ENCODE peak calls at places on chromosome 19, in six cellular contexts. One of them, this sample, is unnamed.

GRCh38 chr19:55447421-55448174 is 4.5 kb upstream of the SHISA7 start:
- DNase-seq in Right ventricle myocardium inferior: no peak
- DNase-seq in activated T-cell treated with anti-CD3 and anti-CD28 coated beads for 1 hour: no peak
- DNase-seq in activated CD8-positive, alpha-beta T cell treated with anti-CD3 and anti-CD28 coated beads, Interleukin-2, amount 10 ng/mL, durations not matched to agents 7 days and 5 days: no peak
- DNase-seq in Panc1: no peak
- DNase-seq in DMS53: peak
- DNase-seq in this sample: no peak

GRCh38 chr19:5341448-5341820 is 822 bp upstream of the PTPRS start:
- DNase-seq in Right ventricle myocardium inferior: no peak
- DNase-seq in activated CD8-positive, alpha-beta T cell treated with anti-CD3 and anti-CD28 coated beads, Interleukin-2, amount 10 ng/mL, durations not matched to agents 7 days and 5 days: no peak
- DNase-seq in Panc1: no peak
- DNase-seq in activated T-cell treated with anti-CD3 and anti-CD28 coated beads for 1 hour: no peak
- DNase-seq in DMS53: no peak
- DNase-seq in this sample: no peak

GRCh38 chr19:17942582-17943283 is 9.9 kb downstream of the CCDC124 start:
- DNase-seq in Panc1: no peak
- DNase-seq in activated CD8-positive, alpha-beta T cell treated with anti-CD3 and anti-CD28 coated beads, Interleukin-2, amount 10 ng/mL, durations not matched to agents 7 days and 5 days: no peak
- DNase-seq in DMS53: no peak
- DNase-seq in activated T-cell treated with anti-CD3 and anti-CD28 coated beads for 1 hour: no peak
- DNase-seq in Right ventricle myocardium inferior: no peak
- DNase-seq in this sample: no peak

GRCh38 chr19:33640773-33641172 is 19.0 kb downstream of the CHST8 start:
- DNase-seq in activated CD8-positive, alpha-beta T cell treated with anti-CD3 and anti-CD28 coated beads, Interleukin-2, amount 10 ng/mL, durations not matched to agents 7 days and 5 days: no peak
- DNase-seq in DMS53: no peak
- DNase-seq in Panc1: no peak
- DNase-seq in Right ventricle myocardium inferior: no peak
- DNase-seq in activated T-cell treated with anti-CD3 and anti-CD28 coated beads for 1 hour: no peak
- DNase-seq in this sample: no peak

GRCh38 chr19:16233081-16233776 is 35.5 kb downstream of the AP1M1 start:
- DNase-seq in DMS53: no peak
- DNase-seq in activated CD8-positive, alpha-beta T cell treated with anti-CD3 and anti-CD28 coated beads, Interleukin-2, amount 10 ng/mL, durations not matched to agents 7 days and 5 days: no peak
- DNase-seq in Panc1: no peak
- DNase-seq in activated T-cell treated with anti-CD3 and anti-CD28 coated beads for 1 hour: no peak
- DNase-seq in Right ventricle myocardium inferior: no peak
- DNase-seq in this sample: no peak

GRCh38 chr19:23699521-23699860 is 12.5 kb upstream of the ZNF675 start:
- DNase-seq in activated CD8-positive, alpha-beta T cell treated with anti-CD3 and anti-CD28 coated beads, Interleukin-2, amount 10 ng/mL, durations not matched to agents 7 days and 5 days: no peak
- DNase-seq in activated T-cell treated with anti-CD3 and anti-CD28 coated beads for 1 hour: no peak
- DNase-seq in Panc1: no peak
- DNase-seq in Right ventricle myocardium inferior: no peak
- DNase-seq in DMS53: no peak
- DNase-seq in this sample: no peak

GRCh38 chr19:2627855-2628254 is 74.6 kb downstream of the GNG7 start:
- DNase-seq in Panc1: no peak
- DNase-seq in Right ventricle myocardium inferior: no peak
- DNase-seq in DMS53: peak
- DNase-seq in activated CD8-positive, alpha-beta T cell treated with anti-CD3 and anti-CD28 coated beads, Interleukin-2, amount 10 ng/mL, durations not matched to agents 7 days and 5 days: no peak
- DNase-seq in activated T-cell treated with anti-CD3 and anti-CD28 coated beads for 1 hour: no peak
- DNase-seq in this sample: no peak

GRCh38 chr19:3665681-3666544 is 34.4 kb downstream of the PIP5K1C start:
- DNase-seq in activated T-cell treated with anti-CD3 and anti-CD28 coated beads for 1 hour: peak
- DNase-seq in Right ventricle myocardium inferior: peak
- DNase-seq in activated CD8-positive, alpha-beta T cell treated with anti-CD3 and anti-CD28 coated beads, Interleukin-2, amount 10 ng/mL, durations not matched to agents 7 days and 5 days: peak
- DNase-seq in DMS53: peak
- DNase-seq in Panc1: peak
- DNase-seq in this sample: no peak

GRCh38 chr19:30662211-30662861 is 290.2 kb downstream of the ZNF536 start:
- DNase-seq in activated T-cell treated with anti-CD3 and anti-CD28 coated beads for 1 hour: no peak
- DNase-seq in Right ventricle myocardium inferior: no peak
- DNase-seq in Panc1: no peak
- DNase-seq in DMS53: no peak
- DNase-seq in activated CD8-positive, alpha-beta T cell treated with anti-CD3 and anti-CD28 coated beads, Interleukin-2, amount 10 ng/mL, durations not matched to agents 7 days and 5 days: no peak
- DNase-seq in this sample: peak

GRCh38 chr19:3304871-3305423 is 61.4 kb upstream of the NFIC start:
- DNase-seq in Right ventricle myocardium inferior: no peak
- DNase-seq in Panc1: no peak
- DNase-seq in DMS53: peak
- DNase-seq in activated T-cell treated with anti-CD3 and anti-CD28 coated beads for 1 hour: peak
- DNase-seq in activated CD8-positive, alpha-beta T cell treated with anti-CD3 and anti-CD28 coated beads, Interleukin-2, amount 10 ng/mL, durations not matched to agents 7 days and 5 days: peak
- DNase-seq in this sample: peak

GRCh38 chr19:39474139-39474620 is 6.5 kb upstream of the TIMM50 start:
- DNase-seq in Panc1: no peak
- DNase-seq in Right ventricle myocardium inferior: peak
- DNase-seq in activated CD8-positive, alpha-beta T cell treated with anti-CD3 and anti-CD28 coated beads, Interleukin-2, amount 10 ng/mL, durations not matched to agents 7 days and 5 days: peak
- DNase-seq in DMS53: peak
- DNase-seq in activated T-cell treated with anti-CD3 and anti-CD28 coated beads for 1 hour: peak
- DNase-seq in this sample: no peak

GRCh38 chr19:14558370-14559066 is 13.3 kb downstream of the NDUFB7 start:
- DNase-seq in Panc1: no peak
- DNase-seq in activated CD8-positive, alpha-beta T cell treated with anti-CD3 and anti-CD28 coated beads, Interleukin-2, amount 10 ng/mL, durations not matched to agents 7 days and 5 days: no peak
- DNase-seq in activated T-cell treated with anti-CD3 and anti-CD28 coated beads for 1 hour: no peak
- DNase-seq in DMS53: no peak
- DNase-seq in Right ventricle myocardium inferior: peak
- DNase-seq in this sample: no peak

GRCh38 chr19:19083413-19084178 is 19.8 kb downstream of the SLC25A42 start:
- DNase-seq in Panc1: no peak
- DNase-seq in Right ventricle myocardium inferior: peak
- DNase-seq in activated CD8-positive, alpha-beta T cell treated with anti-CD3 and anti-CD28 coated beads, Interleukin-2, amount 10 ng/mL, durations not matched to agents 7 days and 5 days: no peak
- DNase-seq in activated T-cell treated with anti-CD3 and anti-CD28 coated beads for 1 hour: no peak
- DNase-seq in DMS53: no peak
- DNase-seq in this sample: no peak

GRCh38 chr19:40778865-40779284 is 828 bp downstream of the RAB4B start:
- DNase-seq in activated T-cell treated with anti-CD3 and anti-CD28 coated beads for 1 hour: no peak
- DNase-seq in activated CD8-positive, alpha-beta T cell treated with anti-CD3 and anti-CD28 coated beads, Interleukin-2, amount 10 ng/mL, durations not matched to agents 7 days and 5 days: no peak
- DNase-seq in Right ventricle myocardium inferior: no peak
- DNase-seq in Panc1: no peak
- DNase-seq in DMS53: peak
- DNase-seq in this sample: no peak

GRCh38 chr19:22609630-22610029 is 24.5 kb upstream of the ZNF492 start:
- DNase-seq in DMS53: no peak
- DNase-seq in Panc1: no peak
- DNase-seq in activated CD8-positive, alpha-beta T cell treated with anti-CD3 and anti-CD28 coated beads, Interleukin-2, amount 10 ng/mL, durations not matched to agents 7 days and 5 days: no peak
- DNase-seq in Right ventricle myocardium inferior: no peak
- DNase-seq in activated T-cell treated with anti-CD3 and anti-CD28 coated beads for 1 hour: no peak
- DNase-seq in this sample: no peak

GRCh38 chr19:41399525-41399924 is 1.9 kb downstream of the BCKDHA start:
- DNase-seq in activated T-cell treated with anti-CD3 and anti-CD28 coated beads for 1 hour: no peak
- DNase-seq in activated CD8-positive, alpha-beta T cell treated with anti-CD3 and anti-CD28 coated beads, Interleukin-2, amount 10 ng/mL, durations not matched to agents 7 days and 5 days: no peak
- DNase-seq in DMS53: no peak
- DNase-seq in Right ventricle myocardium inferior: no peak
- DNase-seq in Panc1: no peak
- DNase-seq in this sample: no peak

GRCh38 chr19:46340051-46340659 is 6.7 kb upstream of the PPP5C start:
- DNase-seq in Right ventricle myocardium inferior: no peak
- DNase-seq in activated CD8-positive, alpha-beta T cell treated with anti-CD3 and anti-CD28 coated beads, Interleukin-2, amount 10 ng/mL, durations not matched to agents 7 days and 5 days: no peak
- DNase-seq in activated T-cell treated with anti-CD3 and anti-CD28 coated beads for 1 hour: no peak
- DNase-seq in Panc1: no peak
- DNase-seq in DMS53: no peak
- DNase-seq in this sample: no peak

GRCh38 chr19:14686411-14686810 is 3.4 kb upstream of the ZNF333 start:
- DNase-seq in DMS53: peak
- DNase-seq in activated T-cell treated with anti-CD3 and anti-CD28 coated beads for 1 hour: no peak
- DNase-seq in activated CD8-positive, alpha-beta T cell treated with anti-CD3 and anti-CD28 coated beads, Interleukin-2, amount 10 ng/mL, durations not matched to agents 7 days and 5 days: peak
- DNase-seq in Right ventricle myocardium inferior: peak
- DNase-seq in Panc1: no peak
- DNase-seq in this sample: no peak

GRCh38 chr19:38813323-38813722 is 578 bp upstream of the LGALS4 start:
- DNase-seq in activated CD8-positive, alpha-beta T cell treated with anti-CD3 and anti-CD28 coated beads, Interleukin-2, amount 10 ng/mL, durations not matched to agents 7 days and 5 days: no peak
- DNase-seq in Right ventricle myocardium inferior: no peak
- DNase-seq in DMS53: no peak
- DNase-seq in Panc1: no peak
- DNase-seq in activated T-cell treated with anti-CD3 and anti-CD28 coated beads for 1 hour: no peak
- DNase-seq in this sample: no peak

GRCh38 chr19:55525289-55526101 is 11.4 kb downstream of the SBK2 start:
- DNase-seq in activated CD8-positive, alpha-beta T cell treated with anti-CD3 and anti-CD28 coated beads, Interleukin-2, amount 10 ng/mL, durations not matched to agents 7 days and 5 days: no peak
- DNase-seq in activated T-cell treated with anti-CD3 and anti-CD28 coated beads for 1 hour: no peak
- DNase-seq in DMS53: peak
- DNase-seq in Right ventricle myocardium inferior: no peak
- DNase-seq in Panc1: no peak
- DNase-seq in this sample: no peak

GRCh38 chr19:48558018-48558684 is 6.2 kb downstream of the SULT2B1 start:
- DNase-seq in Panc1: no peak
- DNase-seq in Right ventricle myocardium inferior: peak
- DNase-seq in activated T-cell treated with anti-CD3 and anti-CD28 coated beads for 1 hour: no peak
- DNase-seq in DMS53: no peak
- DNase-seq in activated CD8-positive, alpha-beta T cell treated with anti-CD3 and anti-CD28 coated beads, Interleukin-2, amount 10 ng/mL, durations not matched to agents 7 days and 5 days: no peak
- DNase-seq in this sample: no peak

GRCh38 chr19:44847144-44848035 is 1.3 kb downstream of the NECTIN2 start:
- DNase-seq in activated CD8-positive, alpha-beta T cell treated with anti-CD3 and anti-CD28 coated beads, Interleukin-2, amount 10 ng/mL, durations not matched to agents 7 days and 5 days: no peak
- DNase-seq in Right ventricle myocardium inferior: peak
- DNase-seq in DMS53: peak
- DNase-seq in Panc1: no peak
- DNase-seq in activated T-cell treated with anti-CD3 and anti-CD28 coated beads for 1 hour: no peak
- DNase-seq in this sample: no peak

GRCh38 chr19:31543456-31543855 is 194.2 kb upstream of the TSHZ3 start:
- DNase-seq in Panc1: no peak
- DNase-seq in activated T-cell treated with anti-CD3 and anti-CD28 coated beads for 1 hour: no peak
- DNase-seq in DMS53: no peak
- DNase-seq in Right ventricle myocardium inferior: no peak
- DNase-seq in activated CD8-positive, alpha-beta T cell treated with anti-CD3 and anti-CD28 coated beads, Interleukin-2, amount 10 ng/mL, durations not matched to agents 7 days and 5 days: no peak
- DNase-seq in this sample: no peak

GRCh38 chr19:36215276-36216171 is 618 bp downstream of the ZNF146 start:
- DNase-seq in activated CD8-positive, alpha-beta T cell treated with anti-CD3 and anti-CD28 coated beads, Interleukin-2, amount 10 ng/mL, durations not matched to agents 7 days and 5 days: peak
- DNase-seq in activated T-cell treated with anti-CD3 and anti-CD28 coated beads for 1 hour: no peak
- DNase-seq in DMS53: peak
- DNase-seq in Right ventricle myocardium inferior: no peak
- DNase-seq in Panc1: no peak
- DNase-seq in this sample: no peak

GRCh38 chr19:32406161-32407003 is 812 bp downstream of the DPY19L3 start:
- DNase-seq in DMS53: peak
- DNase-seq in Panc1: no peak
- DNase-seq in Right ventricle myocardium inferior: no peak
- DNase-seq in activated CD8-positive, alpha-beta T cell treated with anti-CD3 and anti-CD28 coated beads, Interleukin-2, amount 10 ng/mL, durations not matched to agents 7 days and 5 days: no peak
- DNase-seq in activated T-cell treated with anti-CD3 and anti-CD28 coated beads for 1 hour: no peak
- DNase-seq in this sample: no peak

GRCh38 chr19:44732235-44733014 is 16.1 kb upstream of the BCL3 start:
- DNase-seq in activated CD8-positive, alpha-beta T cell treated with anti-CD3 and anti-CD28 coated beads, Interleukin-2, amount 10 ng/mL, durations not matched to agents 7 days and 5 days: no peak
- DNase-seq in Right ventricle myocardium inferior: peak
- DNase-seq in activated T-cell treated with anti-CD3 and anti-CD28 coated beads for 1 hour: no peak
- DNase-seq in DMS53: no peak
- DNase-seq in Panc1: no peak
- DNase-seq in this sample: no peak

GRCh38 chr19:46787331-46788100 is 878 bp downstream of the SLC1A5 start:
- DNase-seq in Panc1: no peak
- DNase-seq in activated CD8-positive, alpha-beta T cell treated with anti-CD3 and anti-CD28 coated beads, Interleukin-2, amount 10 ng/mL, durations not matched to agents 7 days and 5 days: peak
- DNase-seq in Right ventricle myocardium inferior: peak
- DNase-seq in DMS53: peak
- DNase-seq in activated T-cell treated with anti-CD3 and anti-CD28 coated beads for 1 hour: peak
- DNase-seq in this sample: no peak

GRCh38 chr19:1068111-1069001 is 1.4 kb downstream of the ARHGAP45 start:
- DNase-seq in activated T-cell treated with anti-CD3 and anti-CD28 coated beads for 1 hour: peak
- DNase-seq in activated CD8-positive, alpha-beta T cell treated with anti-CD3 and anti-CD28 coated beads, Interleukin-2, amount 10 ng/mL, durations not matched to agents 7 days and 5 days: peak
- DNase-seq in DMS53: no peak
- DNase-seq in Right ventricle myocardium inferior: peak
- DNase-seq in Panc1: no peak
- DNase-seq in this sample: no peak

GRCh38 chr19:6660930-6661329 is 9.0 kb downstream of the TNFSF14 start:
- DNase-seq in Panc1: no peak
- DNase-seq in activated CD8-positive, alpha-beta T cell treated with anti-CD3 and anti-CD28 coated beads, Interleukin-2, amount 10 ng/mL, durations not matched to agents 7 days and 5 days: no peak
- DNase-seq in Right ventricle myocardium inferior: no peak
- DNase-seq in DMS53: no peak
- DNase-seq in activated T-cell treated with anti-CD3 and anti-CD28 coated beads for 1 hour: no peak
- DNase-seq in this sample: no peak

GRCh38 chr19:4967738-4968461 is 1.0 kb upstream of the KDM4B start:
- DNase-seq in DMS53: peak
- DNase-seq in Panc1: no peak
- DNase-seq in Right ventricle myocardium inferior: no peak
- DNase-seq in activated T-cell treated with anti-CD3 and anti-CD28 coated beads for 1 hour: no peak
- DNase-seq in activated CD8-positive, alpha-beta T cell treated with anti-CD3 and anti-CD28 coated beads, Interleukin-2, amount 10 ng/mL, durations not matched to agents 7 days and 5 days: no peak
- DNase-seq in this sample: no peak

This sample was measured in astrocyte of the cerebellum.